ENCODE peak calls at places on chromosome 19, in four cellular contexts. X, C, B and D are unnamed samples.

GRCh38 chr19:35206379-35206778 is 22.2 kb downstream of the FAM187B start:
- DNase-seq in X (no peak), B (no peak), C (no peak), D (no peak)

GRCh38 chr19:45467456-45468158 is at the start of gene FOSB:
- DNase-seq in B (no peak), X (peak; percentile 95), C (peak; percentile 91), D (peak; percentile 75)

GRCh38 chr19:33497151-33497777 is 24.3 kb downstream of the PEPD start:
- DNase-seq in X (no peak), B (no peak), C (no peak), D (no peak)

GRCh38 chr19:16825312-16826168 is 3.7 kb upstream of the SIN3B start:
- DNase-seq in B (peak; percentile 65), C (no peak), X (peak; percentile 77), D (peak; percentile 52)

GRCh38 chr19:3801412-3802096 is 15.4 kb upstream of the MATK start:
- DNase-seq in C (peak; percentile 39), X (peak; percentile 60), B (no peak), D (no peak)

GRCh38 chr19:3346677-3347353 is 19.6 kb upstream of the NFIC start:
- DNase-seq in B (no peak), C (no peak), X (peak; percentile 89), D (no peak)

GRCh38 chr19:52871466-52871865 is 14.0 kb upstream of the ZNF468 start:
- DNase-seq in X (no peak), C (no peak), B (no peak), D (no peak)

GRCh38 chr19:50286443-50286842 is 42.7 kb downstream of the KCNC3 start:
- DNase-seq in X (no peak), C (no peak), B (no peak), D (no peak)

GRCh38 chr19:40357655-40358054 is 9.2 kb downstream of the PLD3 start:
- DNase-seq in X (no peak), C (no peak), B (no peak), D (no peak)

GRCh38 chr19:5354403-5354802 is 13.8 kb upstream of the PTPRS start:
- DNase-seq in B (no peak), C (no peak), X (no peak), D (no peak)

GRCh38 chr19:13128583-13128982 is 10.5 kb downstream of the NACC1 start:
- DNase-seq in X (no peak), C (no peak), B (no peak), D (no peak)

GRCh38 chr19:56155124-56155687 is 14.1 kb downstream of the ZNF444 start:
- DNase-seq in X (no peak), B (no peak), C (no peak), D (no peak)